ENCODE peak calls at places on chromosomes 4 and X, in six cellular contexts. O is A549, R is HepG2, K is endothelial cell of umbilical vein, J is GM12878, Q is K562. W is an unnamed sample.

GRCh38 chr4:152340818-152341217 is 195.1 kb downstream of the FBXW7 start:
- DNase-seq in O (no peak), R (no peak), K (no peak), J (no peak), Q (no peak), W (no peak)

GRCh38 chr4:121574618-121575017 is 122.2 kb downstream of the ANXA5 start:
- DNase-seq in O (no peak), R (no peak), K (no peak), J (no peak), Q (no peak), W (peak; percentile 21)

GRCh38 chrX:126027229-126027628 is 138.9 kb downstream of the DCAF12L2 start:
- DNase-seq in O (no peak), R (no peak), K (no peak), J (no peak), Q (no peak), W (no peak)

GRCh38 chr4:179989975-179990374 is 2253.2 kb upstream of the TENM3 start:
- DNase-seq in O (no peak), R (no peak), K (no peak), J (peak; percentile 85), Q (no peak), W (peak; percentile 11)

GRCh38 chr4:133270021-133270570 is 121.0 kb downstream of the PCDH10 start:
- DNase-seq in O (no peak), R (no peak), K (no peak), J (no peak), Q (no peak), W (no peak)

GRCh38 chrX:131393426-131393825 is 104.3 kb upstream of the IGSF1 start:
- DNase-seq in O (no peak), R (no peak), K (no peak), J (no peak), Q (no peak), W (no peak)

GRCh38 chr4:101806914-101807313 is 16.4 kb downstream of the BANK1 start:
- DNase-seq in O (no peak), R (no peak), K (no peak), J (peak; percentile 77), Q (no peak), W (peak; percentile 73)

GRCh38 chr4:115279300-115279699 is 165.9 kb upstream of the NDST4 start:
- DNase-seq in O (no peak), R (no peak), K (no peak), J (no peak), Q (no peak), W (peak; percentile 41)

GRCh38 chr4:17027495-17027894 is 129.1 kb upstream of the LDB2 start:
- DNase-seq in O (no peak), R (no peak), K (peak; percentile 87), J (no peak), Q (no peak), W (no peak)

GRCh38 chr4:39559641-39560040 is 32.4 kb upstream of the UGDH start:
- DNase-seq in O (no peak), R (no peak), K (no peak), J (no peak), Q (no peak), W (no peak)

GRCh38 chr4:11446156-11446811 is 17.6 kb upstream of the HS3ST1 start:
- DNase-seq in O (no peak), R (no peak), K (peak; percentile 65), J (no peak), Q (no peak), W (peak; percentile 10)

GRCh38 chr4:62457356-62457755 is 1257.2 kb downstream of the ADGRL3 start:
- DNase-seq in O (no peak), R (no peak), K (no peak), J (no peak), Q (no peak), W (no peak)

GRCh38 chrX:129522184-129523059 is 868 bp downstream of the SMARCA1 start:
- DNase-seq in O (peak; percentile 55), R (peak; percentile 64), K (peak; percentile 42), J (no peak), Q (peak; percentile 48), W (no peak)

GRCh38 chrX:2679534-2680485 is 11.3 kb upstream of the CD99 start:
- DNase-seq in O (no peak), R (no peak), K (peak; percentile 36), J (no peak), Q (no peak), W (no peak)

GRCh38 chr4:6452116-6452896 is 20.1 kb downstream of the PPP2R2C start:
- DNase-seq in O (no peak), R (no peak), K (no peak), J (no peak), Q (no peak), W (no peak)

GRCh38 chrX:136529795-136530194 is 2.2 kb upstream of the VGLL1 start:
- DNase-seq in O (no peak), R (no peak), K (no peak), J (no peak), Q (peak; percentile 7), W (no peak)

GRCh38 chrX:78650906-78651437 is 8.2 kb downstream of the RTL3 start:
- DNase-seq in O (no peak), R (no peak), K (no peak), J (peak; percentile 72), Q (no peak), W (peak; percentile 91)

GRCh38 chrX:65697173-65697572 is 29.7 kb downstream of the MSN start:
- DNase-seq in O (no peak), R (no peak), K (no peak), J (no peak), Q (no peak), W (peak; percentile 68)

GRCh38 chr4:16896871-16897270 is 1.6 kb downstream of the LDB2 start:
- DNase-seq in O (no peak), R (no peak), K (peak; percentile 85), J (no peak), Q (no peak), W (no peak)

GRCh38 chr4:174282836-174283506 is 496 bp downstream of the FBXO8 start:
- DNase-seq in O (peak; percentile 85), R (peak; percentile 93), K (peak; percentile 93), J (peak; percentile 86), Q (peak; percentile 83), W (peak; percentile 93)

GRCh38 chr4:174286870-174287269 is 3.2 kb downstream of the CEP44 start:
- DNase-seq in O (no peak), R (no peak), K (no peak), J (no peak), Q (no peak), W (no peak)

GRCh38 chr4:174281182-174281737 is 2.2 kb downstream of the FBXO8 start:
- DNase-seq in O (no peak), R (no peak), K (no peak), J (no peak), Q (no peak), W (no peak)

GRCh38 chr4:174284181-174284886 is 623 bp downstream of the CEP44 start:
- DNase-seq in O (peak; percentile 43), R (peak; percentile 58), K (peak; percentile 74), J (no peak), Q (no peak), W (peak; percentile 9)

DNA sequence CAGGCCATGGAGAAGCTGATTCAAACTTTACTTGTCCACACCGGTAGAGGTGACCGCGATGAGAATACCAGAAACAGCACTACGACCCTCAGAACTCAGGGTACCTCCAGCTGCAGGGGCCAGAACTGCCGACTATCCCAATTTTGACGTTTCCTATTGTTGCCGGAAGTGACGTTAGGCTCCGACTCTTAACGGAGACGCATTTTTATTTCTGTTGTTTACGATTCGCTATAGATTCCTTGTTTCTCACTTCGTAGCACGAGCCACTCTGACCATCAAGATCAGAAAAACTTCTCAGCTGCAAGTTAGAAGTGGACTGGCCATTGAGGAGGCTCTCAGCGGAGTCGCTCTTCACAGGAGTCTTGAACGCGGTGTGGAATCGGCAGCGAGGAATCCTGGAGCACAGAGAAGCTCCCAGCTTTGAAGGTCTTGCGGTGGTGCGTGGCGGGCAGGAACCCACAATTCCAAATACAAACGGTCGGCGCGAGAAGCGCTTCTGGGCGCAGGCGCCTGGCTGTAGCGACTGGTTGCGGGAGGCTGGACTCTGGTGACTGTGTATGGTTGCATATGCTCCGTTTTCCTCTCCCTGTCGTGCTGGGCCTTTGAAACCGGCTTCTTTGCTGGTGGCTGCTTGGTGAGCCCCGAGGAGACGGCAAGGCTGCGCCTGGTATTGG is at the start of the genes CEP44 and FBXO8:
- DNase-seq in O (peak; percentile 41), R (peak; percentile 70), K (peak; percentile 91), J (peak; percentile 68), Q (peak; percentile 50), W (peak; percentile 80)
- TF ChIP-seq POLR2A in O (no peak), R (peak; percentile 69), K (peak; percentile 48), J (peak; percentile 83), Q (peak; percentile 89), W (peak; percentile 59)

GRCh38 chrX:19852014-19853005 is 35.1 kb downstream of the SH3KBP1 start:
- DNase-seq in O (no peak), R (peak; percentile 72), K (no peak), J (no peak), Q (no peak), W (peak; percentile 16)
- TF ChIP-seq MYC in O (no peak), R (peak; percentile 14), K (no peak), J (no peak), Q (no peak), W (no peak)

DNA sequence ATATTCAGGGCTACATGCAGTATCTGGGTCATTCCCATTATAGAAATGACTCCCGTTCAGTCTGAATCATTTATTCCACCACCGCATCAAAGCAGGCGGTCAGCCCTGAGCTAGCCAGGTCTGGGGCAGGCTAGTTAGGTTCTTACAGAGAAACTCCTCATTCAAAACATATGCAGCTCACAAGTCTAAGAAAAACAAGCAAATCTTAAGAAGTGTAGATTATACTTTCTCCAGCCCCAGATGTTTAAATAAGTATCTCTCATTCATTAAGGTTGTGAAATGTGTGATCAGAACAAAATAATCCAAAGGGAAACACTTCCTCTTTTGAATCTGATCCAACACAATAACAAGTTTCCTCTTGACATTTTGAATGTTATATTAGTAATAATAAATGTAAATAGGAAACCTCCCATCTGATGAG is 441.9 kb downstream of the INPP4B start:
- DNase-seq in O (peak; percentile 20), R (no peak), K (peak; percentile 90), J (no peak), Q (no peak), W (no peak)
- TF ChIP-seq POLR2A in O (no peak), R (no peak), K (no peak), J (no peak), Q (no peak), W (no peak)

GRCh38 chr4:148954011-148954749 is 512.0 kb upstream of the NR3C2 start:
- DNase-seq in O (no peak), R (no peak), K (no peak), J (no peak), Q (no peak), W (no peak)

GRCh38 chr4:148951346-148951745 is 509.1 kb upstream of the NR3C2 start:
- DNase-seq in O (no peak), R (no peak), K (no peak), J (no peak), Q (no peak), W (no peak)

GRCh38 chr4:148961526-148961925 is 519.3 kb upstream of the NR3C2 start:
- DNase-seq in O (no peak), R (no peak), K (no peak), J (no peak), Q (no peak), W (no peak)

GRCh38 chr4:148955926-148956325 is 513.7 kb upstream of the NR3C2 start:
- DNase-seq in O (no peak), R (no peak), K (no peak), J (no peak), Q (no peak), W (no peak)
- TF ChIP-seq MYC in O (no peak), R (no peak), K (no peak), J (no peak), Q (no peak), W (no peak)